ENCODE peak calls at places on chromosomes 5 and 9, in four cellular contexts. F is mesenteric fat pad, E is KBM-7, C is right cardiac atrium. L is an unnamed sample.

GRCh38 chr5:124824637-124825158 is 78.3 kb upstream of the ZNF608 start:
- DNase-seq in F (no peak), E (no peak), C (no peak), L (no peak)

GRCh38 chr5:169701910-169702451 is 64.9 kb downstream of the DOCK2 start:
- DNase-seq in F (no peak), E (peak; percentile 21), C (no peak), L (no peak)

GRCh38 chr5:101520417-101520816 is 617.3 kb upstream of the ST8SIA4 start:
- DNase-seq in F (no peak), E (no peak), C (no peak), L (no peak)

GRCh38 chr9:76574171-76574767 is 115.3 kb downstream of the GCNT1 start:
- DNase-seq in F (no peak), E (peak; percentile 49), C (no peak), L (no peak)

GRCh38 chr5:110865400-110866094 is 126.7 kb downstream of the SLC25A46 start:
- DNase-seq in F (no peak), E (peak; percentile 71), C (no peak), L (no peak)

GRCh38 chr5:55220433-55221185 is 6.5 kb downstream of the MCIDAS start:
- DNase-seq in F (peak; percentile 89), E (no peak), C (peak; percentile 50), L (no peak)

GRCh38 chr9:124284237-124284831 is 26.6 kb downstream of the NEK6 start:
- DNase-seq in F (no peak), E (no peak), C (peak; percentile 84), L (no peak)

GRCh38 chr9:135587658-135588057 is 26.1 kb downstream of the PAEP start:
- DNase-seq in F (no peak), E (no peak), C (no peak), L (no peak)

GRCh38 chr5:60370508-60370907 is 329.5 kb downstream of the DEPDC1B start:
- DNase-seq in F (no peak), E (no peak), C (no peak), L (no peak)

GRCh38 chr9:72983056-72983455 is 30.2 kb upstream of the ALDH1A1 start:
- DNase-seq in F (no peak), E (no peak), C (no peak), L (no peak)

GRCh38 chr9:35681341-35682002 is 7.7 kb downstream of the CA9 start:
- DNase-seq in F (no peak), E (no peak), C (no peak), L (no peak)

GRCh38 chr9:21081999-21082398 is 4.3 kb upstream of the IFNB1 start:
- DNase-seq in F (no peak), E (peak; percentile 88), C (no peak), L (no peak)

GRCh38 chr5:156393980-156394379 is 67.0 kb downstream of the SGCD start:
- DNase-seq in F (no peak), E (no peak), C (no peak), L (no peak)

GRCh38 chr9:35553670-35554543 is 51.2 kb upstream of the TESK1 start:
- DNase-seq in F (no peak), E (peak; percentile 74), C (peak; percentile 88), L (no peak)

GRCh38 chr5:127958421-127959011 is 125.0 kb upstream of the SLC12A2 start:
- DNase-seq in F (no peak), E (no peak), C (no peak), L (no peak)

GRCh38 chr5:142618125-142618524 is 67.8 kb downstream of the FGF1 start:
- DNase-seq in F (no peak), E (no peak), C (no peak), L (no peak)

GRCh38 chr5:90473321-90474234 is 993 bp downstream of the MBLAC2 start:
- DNase-seq in F (no peak), E (peak; percentile 61), C (no peak), L (no peak)

GRCh38 chr9:123861086-123861707 is 68.7 kb downstream of the DENND1A start:
- DNase-seq in F (no peak), E (no peak), C (no peak), L (no peak)

GRCh38 chr5:120306331-120306730 is 157.8 kb upstream of the PRR16 start:
- DNase-seq in F (no peak), E (no peak), C (no peak), L (no peak)

GRCh38 chr5:155460501-155460931 is 447.0 kb downstream of the KIF4B start:
- DNase-seq in F (no peak), E (no peak), C (no peak), L (no peak)

GRCh38 chr9:89663264-89663970 is 58.6 kb downstream of the GADD45G start:
- DNase-seq in F (no peak), E (no peak), C (no peak), L (no peak)

GRCh38 chr5:155128786-155129512 is 115.4 kb downstream of the KIF4B start:
- DNase-seq in F (no peak), E (no peak), C (no peak), L (no peak)

GRCh38 chr9:69443178-69443577 is 118.2 kb downstream of the ENTREP1 start:
- DNase-seq in F (no peak), E (no peak), C (no peak), L (peak; percentile 31)

GRCh38 chr5:20300110-20300509 is 312.1 kb upstream of the CDH18 start:
- DNase-seq in F (no peak), E (no peak), C (no peak), L (no peak)

GRCh38 chr5:132003170-132003744 is 8.2 kb downstream of the ACSL6 start:
- DNase-seq in F (no peak), E (no peak), C (peak; percentile 65), L (no peak)

GRCh38 chr5:180135128-180135955 is 63.8 kb upstream of the RNF130 start:
- DNase-seq in F (peak; percentile 82), E (peak; percentile 79), C (peak; percentile 28), L (no peak)

GRCh38 chr9:76531231-76531775 is 72.3 kb downstream of the GCNT1 start:
- DNase-seq in F (no peak), E (no peak), C (no peak), L (no peak)

GRCh38 chr5:57174128-57174849 is 430 bp downstream of the GPBP1 start:
- DNase-seq in F (no peak), E (peak; percentile 59), C (peak; percentile 69), L (no peak)

L was measured in DMS79.